ENCODE peak calls at places on chromosomes 4 and X, in five cellular contexts. One of them, this sample, is unnamed. For H3K36me3, the result is how much of the 10 kb centered on the place peaks cover.

GRCh38 chr4:124931050-124931449 is 218.5 kb upstream of the ANKRD50 start:
- DNase-seq in testis: no peak
- DNase-seq in right atrium auricular region: no peak
- DNase-seq in CD8-positive, alpha-beta memory T cell: no peak
- DNase-seq in SJSA1: no peak
- DNase-seq in this sample: no peak

GRCh38 chr4:16129336-16129735 is 45.5 kb upstream of the PROM1 start:
- DNase-seq in CD8-positive, alpha-beta memory T cell: no peak
- DNase-seq in right atrium auricular region: no peak
- DNase-seq in testis: no peak
- DNase-seq in SJSA1: no peak
- DNase-seq in this sample: no peak

GRCh38 chr4:124212835-124213640 is 499.5 kb downstream of the ANKRD50 start:
- DNase-seq in testis: peak
- DNase-seq in right atrium auricular region: no peak
- DNase-seq in CD8-positive, alpha-beta memory T cell: no peak
- DNase-seq in SJSA1: no peak
- DNase-seq in this sample: no peak

GRCh38 chr4:123096038-123096437 is 173.6 kb upstream of the NUDT6 start:
- DNase-seq in SJSA1: no peak
- DNase-seq in right atrium auricular region: no peak
- DNase-seq in CD8-positive, alpha-beta memory T cell: no peak
- DNase-seq in testis: no peak
- DNase-seq in this sample: no peak

GRCh38 chr4:43251760-43252317 is 359.3 kb downstream of the GRXCR1 start:
- DNase-seq in CD8-positive, alpha-beta memory T cell: no peak
- DNase-seq in SJSA1: no peak
- DNase-seq in testis: no peak
- DNase-seq in right atrium auricular region: no peak
- DNase-seq in this sample: no peak

GRCh38 chr4:83112678-83113428 is 1.7 kb downstream of the PLAC8 start:
- DNase-seq in testis: no peak
- DNase-seq in right atrium auricular region: no peak
- DNase-seq in SJSA1: peak
- DNase-seq in CD8-positive, alpha-beta memory T cell: no peak
- DNase-seq in this sample: peak

GRCh38 chr4:177182156-177182555 is 127.5 kb upstream of the NEIL3 start:
- DNase-seq in CD8-positive, alpha-beta memory T cell: no peak
- DNase-seq in right atrium auricular region: no peak
- DNase-seq in SJSA1: no peak
- DNase-seq in testis: no peak
- DNase-seq in this sample: peak

GRCh38 chr4:122652379-122652778 is 31.5 kb upstream of the IL21 start:
- DNase-seq in testis: peak
- DNase-seq in CD8-positive, alpha-beta memory T cell: peak
- DNase-seq in SJSA1: no peak
- DNase-seq in right atrium auricular region: no peak
- DNase-seq in this sample: no peak

GRCh38 chrX:119407681-119408080 is 8.5 kb downstream of the SLC25A43 start:
- DNase-seq in right atrium auricular region: no peak
- DNase-seq in CD8-positive, alpha-beta memory T cell: no peak
- DNase-seq in SJSA1: no peak
- DNase-seq in testis: no peak
- DNase-seq in this sample: no peak

GRCh38 chr4:156298230-156298629 is 344.6 kb upstream of the CTSO start:
- DNase-seq in SJSA1: no peak
- DNase-seq in right atrium auricular region: no peak
- DNase-seq in CD8-positive, alpha-beta memory T cell: no peak
- DNase-seq in testis: no peak
- DNase-seq in this sample: peak

GRCh38 chr4:144356941-144357381 is 216.4 kb upstream of the GYPA start:
- DNase-seq in testis: peak
- DNase-seq in right atrium auricular region: no peak
- DNase-seq in CD8-positive, alpha-beta memory T cell: no peak
- DNase-seq in SJSA1: peak
- DNase-seq in this sample: no peak

GRCh38 chr4:108169639-108170038 is 907 bp upstream of the LEF1 start:
- DNase-seq in testis: no peak
- DNase-seq in SJSA1: no peak
- DNase-seq in right atrium auricular region: no peak
- DNase-seq in CD8-positive, alpha-beta memory T cell: no peak
- DNase-seq in this sample: no peak

GRCh38 chr4:108166441-108167315 is 2.1 kb downstream of the LEF1 start:
- DNase-seq in SJSA1: peak
- DNase-seq in testis: peak
- DNase-seq in CD8-positive, alpha-beta memory T cell: peak
- DNase-seq in right atrium auricular region: no peak
- DNase-seq in this sample: no peak

GRCh38 chr4:108170729-108171540 is 2.2 kb upstream of the LEF1 start:
- DNase-seq in testis: no peak
- DNase-seq in right atrium auricular region: no peak
- DNase-seq in CD8-positive, alpha-beta memory T cell: no peak
- DNase-seq in SJSA1: no peak
- DNase-seq in this sample: no peak

GRCh38 chr4:108168213-108168671 is 490 bp downstream of the LEF1 start:
- DNase-seq in CD8-positive, alpha-beta memory T cell: no peak
- DNase-seq in right atrium auricular region: no peak
- DNase-seq in testis: no peak
- DNase-seq in SJSA1: no peak
- DNase-seq in this sample: no peak

GRCh38 chr4:108168672-108169562 is at the start of gene LEF1:
- DNase-seq in right atrium auricular region: no peak
- DNase-seq in CD8-positive, alpha-beta memory T cell: peak
- DNase-seq in testis: peak
- DNase-seq in SJSA1: peak
- DNase-seq in this sample: no peak
- H3K4me3 ChIP-seq in right atrium auricular region: peak
- H3K4me3 ChIP-seq in CD8-positive, alpha-beta memory T cell: peak
- H3K4me3 ChIP-seq in testis: peak
- H3K4me3 ChIP-seq in SJSA1: peak
- H3K4me3 ChIP-seq in this sample: peak

GRCh38 chr4:157818946-157819692 is 353.7 kb downstream of the GASK1B start:
- DNase-seq in CD8-positive, alpha-beta memory T cell: no peak
- DNase-seq in testis: peak
- DNase-seq in SJSA1: no peak
- DNase-seq in right atrium auricular region: no peak
- DNase-seq in this sample: no peak

GRCh38 chr4:157819693-157820464 is 352.9 kb downstream of the GASK1B start:
- DNase-seq in CD8-positive, alpha-beta memory T cell: no peak
- DNase-seq in SJSA1: no peak
- DNase-seq in right atrium auricular region: no peak
- DNase-seq in testis: peak
- DNase-seq in this sample: no peak

GRCh38 chr4:157821814-157822213 is 351.0 kb downstream of the GASK1B start:
- DNase-seq in SJSA1: peak
- DNase-seq in right atrium auricular region: no peak
- DNase-seq in CD8-positive, alpha-beta memory T cell: no peak
- DNase-seq in testis: no peak
- DNase-seq in this sample: no peak

GRCh38 chr4:157824006-157824405 is 348.8 kb downstream of the GASK1B start:
- DNase-seq in testis: no peak
- DNase-seq in right atrium auricular region: no peak
- DNase-seq in CD8-positive, alpha-beta memory T cell: no peak
- DNase-seq in SJSA1: no peak
- DNase-seq in this sample: no peak
- H3K36me3 ChIP-seq in testis: under half
- H3K36me3 ChIP-seq in right atrium auricular region: under half
- H3K36me3 ChIP-seq in CD8-positive, alpha-beta memory T cell: under half
- H3K36me3 ChIP-seq in SJSA1: under half
- H3K36me3 ChIP-seq in this sample: under half

DNA sequence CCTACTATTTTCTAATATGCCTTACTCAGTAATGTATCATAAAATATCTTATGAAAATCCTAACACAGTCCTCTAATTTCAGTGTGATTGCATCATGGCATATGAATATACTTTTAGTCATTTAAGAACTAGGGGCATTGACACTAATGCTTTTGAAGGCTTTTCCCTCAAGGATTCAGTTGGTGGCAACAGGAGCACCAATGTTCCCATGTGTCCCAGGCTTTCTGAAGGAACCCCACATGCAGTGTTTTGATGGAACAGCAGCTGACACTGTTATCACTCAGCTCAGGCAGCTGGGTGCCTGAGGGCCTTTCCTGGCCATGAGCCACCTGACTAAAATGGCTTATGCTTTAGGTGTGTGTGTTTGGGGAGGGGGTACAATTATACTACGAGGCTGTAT is 348.3 kb downstream of the ARHGAP24 start:
- DNase-seq in right atrium auricular region: no peak
- DNase-seq in testis: no peak
- DNase-seq in SJSA1: no peak
- DNase-seq in CD8-positive, alpha-beta memory T cell: no peak
- DNase-seq in this sample: no peak
- H3K4me3 ChIP-seq in right atrium auricular region: no peak
- H3K4me3 ChIP-seq in testis: no peak
- H3K4me3 ChIP-seq in SJSA1: no peak
- H3K4me3 ChIP-seq in CD8-positive, alpha-beta memory T cell: no peak
- H3K4me3 ChIP-seq in this sample: no peak

GRCh38 chrX:139787601-139788000 is 79.6 kb upstream of the MCF2 start:
- DNase-seq in CD8-positive, alpha-beta memory T cell: no peak
- DNase-seq in SJSA1: no peak
- DNase-seq in right atrium auricular region: no peak
- DNase-seq in testis: no peak
- DNase-seq in this sample: no peak
- H3K36me3 ChIP-seq in CD8-positive, alpha-beta memory T cell: under half
- H3K36me3 ChIP-seq in SJSA1: under half
- H3K36me3 ChIP-seq in right atrium auricular region: under half
- H3K36me3 ChIP-seq in testis: under half
- H3K36me3 ChIP-seq in this sample: under half

GRCh38 chr4:94208918-94209317 is 1.3 kb downstream of the SMARCAD1 start:
- DNase-seq in testis: no peak
- DNase-seq in right atrium auricular region: no peak
- DNase-seq in CD8-positive, alpha-beta memory T cell: no peak
- DNase-seq in SJSA1: no peak
- DNase-seq in this sample: no peak
- H3K4me3 ChIP-seq in testis: peak
- H3K4me3 ChIP-seq in right atrium auricular region: peak
- H3K4me3 ChIP-seq in CD8-positive, alpha-beta memory T cell: peak
- H3K4me3 ChIP-seq in SJSA1: peak
- H3K4me3 ChIP-seq in this sample: peak

GRCh38 chr4:55444822-55445221 is 49.1 kb downstream of the TMEM165 start:
- DNase-seq in right atrium auricular region: no peak
- DNase-seq in SJSA1: no peak
- DNase-seq in testis: peak
- DNase-seq in CD8-positive, alpha-beta memory T cell: no peak
- DNase-seq in this sample: no peak

GRCh38 chr4:55446578-55446922 is 50.8 kb downstream of the TMEM165 start:
- DNase-seq in CD8-positive, alpha-beta memory T cell: no peak
- DNase-seq in SJSA1: no peak
- DNase-seq in right atrium auricular region: no peak
- DNase-seq in testis: no peak
- DNase-seq in this sample: no peak

GRCh38 chr4:55447108-55447708 is 51.5 kb downstream of the TMEM165 start:
- DNase-seq in right atrium auricular region: no peak
- DNase-seq in CD8-positive, alpha-beta memory T cell: no peak
- DNase-seq in testis: no peak
- DNase-seq in SJSA1: no peak
- DNase-seq in this sample: no peak

GRCh38 chr4:55445921-55446577 is 50.3 kb downstream of the TMEM165 start:
- DNase-seq in testis: no peak
- DNase-seq in SJSA1: peak
- DNase-seq in right atrium auricular region: no peak
- DNase-seq in CD8-positive, alpha-beta memory T cell: no peak
- DNase-seq in this sample: peak

DNA sequence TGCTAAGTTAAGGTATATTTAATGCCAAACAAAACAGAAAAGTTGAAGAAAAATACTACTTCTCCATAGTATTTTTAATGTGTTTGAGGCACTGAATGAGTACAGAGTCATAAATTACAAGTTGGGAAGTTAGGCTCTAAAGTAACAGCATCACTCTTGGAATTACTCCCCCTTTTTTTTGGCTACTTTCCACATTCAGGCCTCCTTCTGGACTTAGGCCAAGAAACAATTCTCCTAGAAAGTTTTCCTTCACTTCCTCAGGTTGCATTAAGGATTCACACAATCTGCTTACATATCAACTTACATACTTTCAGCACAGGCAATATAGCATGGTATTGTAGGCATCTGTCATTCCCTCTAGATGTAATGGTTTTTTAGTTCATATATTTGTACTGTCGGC is 52.1 kb downstream of the TMEM165 start:
- DNase-seq in testis: no peak
- DNase-seq in CD8-positive, alpha-beta memory T cell: no peak
- DNase-seq in SJSA1: no peak
- DNase-seq in right atrium auricular region: no peak
- DNase-seq in this sample: no peak
- H3K36me3 ChIP-seq in testis: under half
- H3K36me3 ChIP-seq in CD8-positive, alpha-beta memory T cell: under half
- H3K36me3 ChIP-seq in SJSA1: half or more
- H3K36me3 ChIP-seq in right atrium auricular region: half or more
- H3K36me3 ChIP-seq in this sample: under half

GRCh38 chr4:54224960-54225670 is 4.0 kb upstream of the PDGFRA start:
- DNase-seq in SJSA1: no peak
- DNase-seq in right atrium auricular region: no peak
- DNase-seq in testis: no peak
- DNase-seq in CD8-positive, alpha-beta memory T cell: no peak
- DNase-seq in this sample: no peak
- H3K4me3 ChIP-seq in SJSA1: no peak
- H3K4me3 ChIP-seq in right atrium auricular region: peak
- H3K4me3 ChIP-seq in testis: peak
- H3K4me3 ChIP-seq in CD8-positive, alpha-beta memory T cell: no peak
- H3K4me3 ChIP-seq in this sample: no peak

GRCh38 chrX:12825801-12826200 is 34.6 kb downstream of the PRPS2 start:
- DNase-seq in right atrium auricular region: no peak
- DNase-seq in SJSA1: peak
- DNase-seq in testis: no peak
- DNase-seq in CD8-positive, alpha-beta memory T cell: no peak
- DNase-seq in this sample: no peak
- H3K36me3 ChIP-seq in right atrium auricular region: under half
- H3K36me3 ChIP-seq in SJSA1: under half
- H3K36me3 ChIP-seq in testis: under half
- H3K36me3 ChIP-seq in CD8-positive, alpha-beta memory T cell: under half
- H3K36me3 ChIP-seq in this sample: under half

This sample was measured in BJ.